ENCODE peak calls at places on chromosomes 3 and 15, in six cellular contexts. N is activated B cell treated with CpG ODN at 0.5 μM for 24 hours; B is EL; L is activated naive CD4-positive, alpha-beta T cell treated with anti-CD3 and anti-CD28 coated beads for 36 hours; X is RKO; H is HFFc6. D is an unnamed sample.
A peak's percentile ranks its signal among the peaks of the same experiment; 100 is the strongest.

GRCh38 chr15:69394556-69395282 is 19.4 kb upstream of the KIF23 start:
- DNase-seq in L (peak; percentile 88), N (peak; percentile 82), H (peak; percentile 50), B (peak; percentile 75), X (peak; percentile 67), D (peak; percentile 86)

GRCh38 chr3:140166908-140167599 is 232.1 kb downstream of the CLSTN2 start:
- DNase-seq in B (no peak), X (no peak), N (no peak), L (no peak), H (no peak), D (no peak)

GRCh38 chr15:66921319-66921718 is 144.1 kb upstream of the SMAD3 start:
- DNase-seq in L (no peak), H (no peak), X (no peak), B (no peak), N (no peak), D (no peak)

GRCh38 chr3:30044515-30044914 is 561.9 kb upstream of the TGFBR2 start:
- DNase-seq in B (no peak), N (no peak), X (no peak), H (no peak), L (no peak), D (no peak)

GRCh38 chr3:76199382-76199781 is 414.0 kb upstream of the ZNF717 start:
- DNase-seq in B (no peak), L (no peak), N (no peak), H (no peak), X (no peak), D (no peak)

GRCh38 chr3:126986001-126986400 is 3.1 kb downstream of the PLXNA1 start:
- DNase-seq in N (no peak), L (no peak), H (no peak), X (no peak), B (peak; percentile 10), D (no peak)

GRCh38 chr3:116135462-116135861 is 309.8 kb downstream of the LSAMP start:
- DNase-seq in B (peak; percentile 19), N (no peak), H (peak; percentile 2), L (no peak), X (no peak), D (no peak)

GRCh38 chr3:64456674-64457073 is 231.1 kb downstream of the ADAMTS9 start:
- DNase-seq in N (no peak), H (no peak), B (no peak), L (no peak), X (no peak), D (no peak)

GRCh38 chr15:99702895-99703602 is 30.2 kb downstream of the LYSMD4 start:
- DNase-seq in B (peak; percentile 35), H (no peak), X (peak; percentile 12), N (no peak), L (no peak), D (no peak)

GRCh38 chr3:172094621-172095557 is 55.5 kb downstream of the FNDC3B start:
- DNase-seq in X (no peak), H (no peak), N (no peak), B (peak; percentile 29), L (peak; percentile 23), D (peak; percentile 42)

GRCh38 chr15:74626336-74626735 is 10.7 kb downstream of the CLK3 start:
- DNase-seq in B (no peak), N (no peak), H (no peak), L (no peak), X (no peak), D (no peak)

GRCh38 chr15:78000089-78000926 is 77.2 kb downstream of the TBC1D2B start:
- DNase-seq in L (peak; percentile 85), H (peak; percentile 22), X (peak; percentile 21), B (peak; percentile 41), N (peak; percentile 60), D (peak; percentile 77)

GRCh38 chr3:35276616-35277015 is 362.7 kb upstream of the ARPP21 start:
- DNase-seq in H (no peak), L (no peak), X (no peak), B (no peak), N (no peak), D (no peak)

GRCh38 chr15:65954289-65954741 is 85.0 kb downstream of the RAB11A start:
- DNase-seq in N (no peak), H (no peak), B (peak; percentile 37), X (no peak), L (no peak), D (no peak)

D was measured in activated CD8-positive, alpha-beta T cell treated with anti-CD3 and anti-CD28 coated beads, Interleukin-2, amount 10 ng/mL, durations not matched to agents 7 days and 5 days.